ENCODE peak calls at places on chromosomes 6 and 20, in five cellular contexts. One of them, this sample, is unnamed.

GRCh38 chr20:33373735-33374605 is 27.3 kb downstream of the CDK5RAP1 start:
- DNase-seq in CD4-positive, alpha-beta T cell: no peak
- DNase-seq in T-helper 9 cell: no peak
- DNase-seq in stimulated activated CD4-positive, alpha-beta T cell treated with anti-CD3 and anti-CD28 coated beads, Interleukin-4, amount 100 ng/mL, for 48 hours: no peak
- DNase-seq in dermis microvascular lymphatic vessel endothelial cell: peak; percentile 28
- DNase-seq in this sample: no peak

GRCh38 chr6:68572525-68572924 is 62.6 kb upstream of the ADGRB3 start:
- DNase-seq in dermis microvascular lymphatic vessel endothelial cell: no peak
- DNase-seq in CD4-positive, alpha-beta T cell: no peak
- DNase-seq in T-helper 9 cell: no peak
- DNase-seq in stimulated activated CD4-positive, alpha-beta T cell treated with anti-CD3 and anti-CD28 coated beads, Interleukin-4, amount 100 ng/mL, for 48 hours: no peak
- DNase-seq in this sample: no peak

GRCh38 chr20:21102691-21103311 is 3.4 kb downstream of the LINC00237 start:
- DNase-seq in stimulated activated CD4-positive, alpha-beta T cell treated with anti-CD3 and anti-CD28 coated beads, Interleukin-4, amount 100 ng/mL, for 48 hours: no peak
- DNase-seq in T-helper 9 cell: peak; percentile 24
- DNase-seq in CD4-positive, alpha-beta T cell: no peak
- DNase-seq in dermis microvascular lymphatic vessel endothelial cell: peak; percentile 23
- DNase-seq in this sample: peak; percentile 24

GRCh38 chr6:158910484-158911075 is 89.4 kb downstream of the RSPH3 start:
- DNase-seq in stimulated activated CD4-positive, alpha-beta T cell treated with anti-CD3 and anti-CD28 coated beads, Interleukin-4, amount 100 ng/mL, for 48 hours: no peak
- DNase-seq in CD4-positive, alpha-beta T cell: no peak
- DNase-seq in T-helper 9 cell: no peak
- DNase-seq in dermis microvascular lymphatic vessel endothelial cell: no peak
- DNase-seq in this sample: peak; percentile 48

GRCh38 chr20:4585104-4585753 is 136.5 kb upstream of the PRND start:
- DNase-seq in CD4-positive, alpha-beta T cell: no peak
- DNase-seq in dermis microvascular lymphatic vessel endothelial cell: no peak
- DNase-seq in stimulated activated CD4-positive, alpha-beta T cell treated with anti-CD3 and anti-CD28 coated beads, Interleukin-4, amount 100 ng/mL, for 48 hours: no peak
- DNase-seq in T-helper 9 cell: no peak
- DNase-seq in this sample: no peak

GRCh38 chr20:3248167-3248992 is 9.4 kb upstream of the SLC4A11 start:
- DNase-seq in stimulated activated CD4-positive, alpha-beta T cell treated with anti-CD3 and anti-CD28 coated beads, Interleukin-4, amount 100 ng/mL, for 48 hours: no peak
- DNase-seq in CD4-positive, alpha-beta T cell: no peak
- DNase-seq in dermis microvascular lymphatic vessel endothelial cell: peak; percentile 43
- DNase-seq in T-helper 9 cell: no peak
- DNase-seq in this sample: no peak

GRCh38 chr6:36873612-36874011 is 991 bp downstream of the PPIL1 start:
- DNase-seq in stimulated activated CD4-positive, alpha-beta T cell treated with anti-CD3 and anti-CD28 coated beads, Interleukin-4, amount 100 ng/mL, for 48 hours: no peak
- DNase-seq in T-helper 9 cell: no peak
- DNase-seq in dermis microvascular lymphatic vessel endothelial cell: peak; percentile 38
- DNase-seq in CD4-positive, alpha-beta T cell: no peak
- DNase-seq in this sample: no peak

GRCh38 chr6:14848019-14848418 is 397.9 kb upstream of the JARID2 start:
- DNase-seq in CD4-positive, alpha-beta T cell: no peak
- DNase-seq in stimulated activated CD4-positive, alpha-beta T cell treated with anti-CD3 and anti-CD28 coated beads, Interleukin-4, amount 100 ng/mL, for 48 hours: no peak
- DNase-seq in T-helper 9 cell: no peak
- DNase-seq in dermis microvascular lymphatic vessel endothelial cell: no peak
- DNase-seq in this sample: no peak

GRCh38 chr20:49699200-49699992 is 14.3 kb downstream of the B4GALT5 start:
- DNase-seq in stimulated activated CD4-positive, alpha-beta T cell treated with anti-CD3 and anti-CD28 coated beads, Interleukin-4, amount 100 ng/mL, for 48 hours: no peak
- DNase-seq in dermis microvascular lymphatic vessel endothelial cell: peak; percentile 80
- DNase-seq in T-helper 9 cell: no peak
- DNase-seq in CD4-positive, alpha-beta T cell: no peak
- DNase-seq in this sample: no peak

GRCh38 chr6:125511809-125512341 is 210.1 kb upstream of the HDDC2 start:
- DNase-seq in dermis microvascular lymphatic vessel endothelial cell: peak; percentile 94
- DNase-seq in T-helper 9 cell: no peak
- DNase-seq in CD4-positive, alpha-beta T cell: no peak
- DNase-seq in stimulated activated CD4-positive, alpha-beta T cell treated with anti-CD3 and anti-CD28 coated beads, Interleukin-4, amount 100 ng/mL, for 48 hours: no peak
- DNase-seq in this sample: no peak

GRCh38 chr6:89692256-89692655 is 53.7 kb upstream of the LYRM2 start:
- DNase-seq in T-helper 9 cell: no peak
- DNase-seq in CD4-positive, alpha-beta T cell: no peak
- DNase-seq in stimulated activated CD4-positive, alpha-beta T cell treated with anti-CD3 and anti-CD28 coated beads, Interleukin-4, amount 100 ng/mL, for 48 hours: no peak
- DNase-seq in dermis microvascular lymphatic vessel endothelial cell: no peak
- DNase-seq in this sample: no peak

This sample was measured in memory B cell.